ENCODE peak calls at places on chromosome 3, in eight cellular contexts. L, M, J, X, E, B, P and C are unnamed samples.

GRCh38 chr3:159892171-159892791 is 96.4 kb upstream of the IL12A start:
- DNase-seq in P (no peak), B (no peak), X (no peak), E (no peak), M (no peak), J (no peak), L (no peak), C (no peak)

GRCh38 chr3:192219926-192220325 is 507.4 kb downstream of the FGF12 start:
- DNase-seq in B (no peak), P (no peak), E (no peak), L (no peak), M (no peak), X (no peak), J (no peak), C (no peak)

GRCh38 chr3:194351080-194351672 is at the start of gene CPN2:
- DNase-seq in X (no peak), P (no peak), J (no peak), B (no peak), E (no peak), L (no peak), M (no peak), C (no peak)

GRCh38 chr3:184409331-184409926 is 29.6 kb downstream of the CHRD start:
- DNase-seq in J (no peak), E (no peak), L (no peak), P (no peak), B (no peak), X (no peak), M (no peak), C (no peak)

GRCh38 chr3:105368575-105369500 is 2.1 kb downstream of the ALCAM start:
- DNase-seq in L (peak; percentile 17), B (no peak), P (peak; percentile 13), M (peak; percentile 42), X (peak; percentile 48), E (no peak), J (peak; percentile 65), C (peak; percentile 8)

GRCh38 chr3:179852117-179852886 is 184.4 kb downstream of the PEX5L start:
- DNase-seq in J (peak; percentile 47), E (peak; percentile 71), M (peak; percentile 46), P (no peak), B (no peak), X (no peak), L (no peak), C (no peak)

GRCh38 chr3:54691230-54691900 is 236.5 kb downstream of the LRTM1 start:
- DNase-seq in L (no peak), E (no peak), J (no peak), X (no peak), P (no peak), M (no peak), B (no peak), C (no peak)

GRCh38 chr3:77467702-77468407 is 428.0 kb downstream of the ROBO2 start:
- DNase-seq in M (no peak), J (no peak), L (no peak), X (no peak), B (no peak), E (no peak), P (no peak), C (no peak)

GRCh38 chr3:186487819-186488218 is 56.4 kb downstream of the CRYGS start:
- DNase-seq in X (no peak), M (no peak), J (no peak), B (no peak), L (peak; percentile 21), E (no peak), P (no peak), C (no peak)

GRCh38 chr3:110564674-110565073 is 506.9 kb upstream of the NECTIN3 start:
- DNase-seq in B (no peak), P (no peak), J (no peak), X (no peak), M (no peak), L (no peak), E (no peak), C (no peak)

GRCh38 chr3:120795017-120795648 is 52.6 kb downstream of the GTF2E1 start:
- DNase-seq in P (peak; percentile 53), X (peak; percentile 51), L (peak; percentile 88), J (peak; percentile 16), E (peak; percentile 84), B (peak; percentile 60), M (peak; percentile 81), C (peak; percentile 75)

GRCh38 chr3:100420885-100421284 is 19.5 kb downstream of the LNP1 start:
- DNase-seq in P (no peak), M (no peak), J (no peak), X (no peak), E (no peak), L (no peak), B (no peak), C (no peak)

GRCh38 chr3:71601811-71602210 is 18.3 kb upstream of the FOXP1 start:
- DNase-seq in E (peak; percentile 55), B (no peak), J (no peak), M (no peak), X (no peak), L (no peak), P (no peak), C (no peak)

GRCh38 chr3:10522646-10523303 is 17.4 kb upstream of the ATP2B2 start:
- DNase-seq in J (no peak), B (no peak), M (peak; percentile 12), P (no peak), L (no peak), X (no peak), E (no peak), C (no peak)
- TF ChIP-seq CTCF in J (no peak), B (no peak), M (no peak), P (no peak), L (no peak), X (no peak), E (no peak), C (no peak)

DNA sequence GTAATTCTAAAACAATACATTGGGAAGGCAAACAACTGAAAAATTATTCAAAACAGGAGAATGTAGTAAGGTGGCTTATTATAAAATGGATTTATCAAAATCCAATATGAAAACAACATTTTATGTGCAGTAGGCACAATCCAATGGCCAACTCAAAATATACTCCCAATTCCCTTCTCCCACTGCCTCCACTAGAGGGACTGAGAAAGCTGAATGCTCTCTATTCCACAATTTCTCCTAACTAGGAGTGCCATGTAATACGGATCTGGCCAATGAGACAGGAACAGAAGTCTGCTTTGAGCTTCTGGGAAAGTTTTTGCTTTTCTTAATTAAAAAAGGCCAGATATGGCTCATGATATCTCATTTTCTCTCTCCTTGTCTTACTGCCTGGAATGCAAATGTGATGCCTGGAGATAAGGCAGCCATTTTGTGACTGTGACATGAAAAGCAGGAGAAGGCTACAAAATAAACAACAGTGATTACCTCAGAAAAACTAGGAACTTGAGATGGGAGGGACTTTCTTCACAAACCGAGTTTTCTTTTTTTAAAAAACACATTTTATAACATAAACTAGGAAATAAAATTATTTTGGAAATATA is 18.8 kb upstream of the VGLL4 start:
- DNase-seq in E (peak; percentile 29), M (no peak), J (no peak), P (no peak), X (no peak), L (no peak), B (no peak), C (no peak)
- TF ChIP-seq CTCF in E (peak; percentile 75), M (peak; percentile 70), J (no peak), P (peak; percentile 43), X (peak; percentile 59), L (no peak), B (no peak), C (peak; percentile 57)

DNA sequence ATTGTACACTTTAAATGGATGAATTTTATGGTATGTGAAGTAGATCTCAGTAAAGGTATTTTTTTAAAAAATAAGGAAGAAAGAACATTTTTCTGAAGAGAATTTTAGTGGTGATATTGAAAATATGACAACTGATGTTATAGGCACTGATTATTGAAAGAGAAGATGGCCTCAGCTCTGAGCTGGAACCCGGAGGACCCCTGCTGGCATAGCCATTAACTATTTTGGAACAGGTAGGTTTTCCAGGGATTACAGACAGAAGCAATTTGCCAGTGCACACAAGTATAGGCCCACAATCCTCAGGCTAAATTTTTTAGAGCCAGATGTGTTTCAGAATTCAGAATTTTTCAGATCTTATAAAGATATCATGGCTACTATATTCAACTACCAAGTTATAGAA is 315.9 kb upstream of the GPR149 start:
- DNase-seq in X (peak; percentile 8), P (no peak), M (no peak), B (no peak), J (no peak), L (no peak), E (no peak), C (no peak)
- TF ChIP-seq CTCF in X (peak; percentile 29), P (peak; percentile 32), M (no peak), B (no peak), J (no peak), L (no peak), E (no peak), C (no peak)

GRCh38 chr3:187748050-187748481 is 2.8 kb upstream of the BCL6 start:
- DNase-seq in L (peak; percentile 96), P (peak; percentile 91), M (peak; percentile 93), X (peak; percentile 60), J (peak; percentile 63), B (peak; percentile 84), E (peak; percentile 75), C (peak; percentile 91)
- TF ChIP-seq CTCF in L (peak; percentile 98), P (peak; percentile 96), M (peak; percentile 98), X (peak; percentile 97), J (peak; percentile 91), B (peak; percentile 98), E (peak; percentile 99), C (peak; percentile 97)

GRCh38 chr3:4805662-4806061 is 173.6 kb upstream of the BHLHE40 start:
- DNase-seq in L (no peak), J (no peak), X (no peak), B (no peak), E (no peak), M (no peak), P (no peak), C (no peak)
- TF ChIP-seq CTCF in L (no peak), J (no peak), X (no peak), B (no peak), E (no peak), M (no peak), P (no peak), C (no peak)

GRCh38 chr3:39637807-39638206 is 170.3 kb downstream of the MOBP start:
- DNase-seq in J (no peak), B (no peak), X (no peak), L (no peak), P (no peak), E (peak; percentile 62), M (no peak), C (no peak)
- TF ChIP-seq CTCF in J (no peak), B (peak; percentile 57), X (peak; percentile 47), L (no peak), P (peak; percentile 32), E (peak; percentile 71), M (peak; percentile 47), C (peak; percentile 34)

DNA sequence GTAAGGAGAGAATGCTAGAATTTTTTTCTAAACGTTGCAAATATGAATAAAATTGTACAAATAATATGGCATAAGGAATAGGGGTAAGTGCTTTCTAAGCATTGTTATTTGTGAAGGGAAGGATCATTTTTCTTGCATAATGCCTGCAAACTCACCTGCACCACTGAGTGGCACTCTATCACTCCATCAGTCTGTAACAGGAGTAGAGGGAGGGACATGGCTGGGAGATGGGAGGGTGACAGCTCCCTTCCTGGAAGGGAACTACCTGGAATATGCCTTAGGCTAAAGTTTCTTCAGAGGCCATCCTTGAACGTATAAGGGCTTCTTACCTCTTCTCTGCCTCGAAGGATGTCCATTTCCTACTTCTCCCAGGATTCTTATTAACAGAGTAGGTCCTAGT is 3.0 kb downstream of the NAALADL2 start:
- DNase-seq in J (no peak), P (no peak), L (no peak), X (no peak), B (no peak), M (peak; percentile 69), E (no peak), C (no peak)
- TF ChIP-seq CTCF in J (no peak), P (peak; percentile 19), L (no peak), X (no peak), B (no peak), M (peak; percentile 68), E (peak; percentile 17), C (no peak)